ENCODE peak calls at places on chromosomes 7 and 10, in ten cellular contexts. B, M, E, T, S, X, D, Y, J and C are unnamed samples.

GRCh38 chr10:110822708-110823291 is 48.9 kb upstream of the PDCD4 start:
- DNase-seq in B (no peak), M (no peak), E (no peak), T (no peak), S (peak), X (no peak), D (no peak), Y (no peak), J (no peak), C (no peak)

GRCh38 chr7:44288381-44288685 is 37.1 kb downstream of the CAMK2B start:
- DNase-seq in B (no peak), M (no peak), E (no peak), T (no peak), S (no peak), X (no peak), D (no peak), Y (no peak), J (no peak), C (peak)

GRCh38 chr7:99825873-99826272 is 1.9 kb upstream of the CYP3A43 start:
- DNase-seq in B (no peak), M (no peak), E (no peak), T (no peak), S (no peak), X (no peak), D (no peak), Y (no peak), J (no peak), C (no peak)

GRCh38 chr7:44764665-44765578 is 16.3 kb downstream of the ZMIZ2 start:
- DNase-seq in B (no peak), M (no peak), E (no peak), T (no peak), S (no peak), X (no peak), D (no peak), Y (no peak), J (no peak), C (no peak)

GRCh38 chr10:100020883-100021248 is 11.1 kb upstream of the DNMBP start:
- DNase-seq in B (no peak), M (no peak), E (no peak), T (no peak), S (no peak), X (no peak), D (no peak), Y (no peak), J (no peak), C (no peak)

GRCh38 chr7:140977351-140978140 is 37.2 kb downstream of the MRPS33 start:
- DNase-seq in B (no peak), M (no peak), E (no peak), T (no peak), S (no peak), X (no peak), D (no peak), Y (no peak), J (no peak), C (no peak)

GRCh38 chr10:110764378-110764777 is 107.3 kb upstream of the PDCD4 start:
- DNase-seq in B (no peak), M (no peak), E (no peak), T (no peak), S (peak), X (no peak), D (no peak), Y (no peak), J (no peak), C (no peak)

GRCh38 chr7:16436306-16436705 is 15.0 kb upstream of the CRPPA start:
- DNase-seq in B (no peak), M (no peak), E (no peak), T (no peak), S (no peak), X (no peak), D (no peak), Y (no peak), J (no peak), C (no peak)

GRCh38 chr7:123154231-123154860 is 45.4 kb downstream of the SLC13A1 start:
- DNase-seq in B (peak), M (peak), E (peak), T (peak), S (peak), X (peak), D (peak), Y (no peak), J (peak), C (no peak)

DNA sequence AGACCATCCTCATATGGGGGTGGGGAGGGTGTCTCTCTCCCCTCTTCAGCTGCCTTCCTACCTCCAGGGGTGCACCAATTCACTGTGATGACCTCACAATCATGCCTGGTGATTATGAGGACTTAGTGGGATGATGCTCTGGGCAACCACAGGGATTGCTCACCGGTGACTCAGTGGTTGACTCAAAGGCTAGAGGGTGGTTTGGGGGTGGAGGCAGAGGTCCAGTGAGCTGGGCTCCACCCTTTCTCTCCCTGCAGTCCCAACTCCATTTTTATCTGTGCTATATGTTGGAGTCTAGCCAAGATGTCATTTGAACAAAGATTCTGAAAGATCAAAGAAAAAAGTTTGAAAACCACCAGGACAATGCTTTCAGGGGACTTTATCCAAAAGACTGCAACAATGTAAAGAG is 286.9 kb downstream of the KCNMA1 start:
- DNase-seq in B (peak), M (no peak), E (no peak), T (peak), S (peak), X (peak), D (no peak), Y (no peak), J (no peak), C (no peak)
- TF ChIP-seq CTCF in B (peak), M (no peak), E (no peak), T (no peak), S (no peak), X (no peak), D (no peak), Y (no peak), J (no peak), C (no peak)

DNA sequence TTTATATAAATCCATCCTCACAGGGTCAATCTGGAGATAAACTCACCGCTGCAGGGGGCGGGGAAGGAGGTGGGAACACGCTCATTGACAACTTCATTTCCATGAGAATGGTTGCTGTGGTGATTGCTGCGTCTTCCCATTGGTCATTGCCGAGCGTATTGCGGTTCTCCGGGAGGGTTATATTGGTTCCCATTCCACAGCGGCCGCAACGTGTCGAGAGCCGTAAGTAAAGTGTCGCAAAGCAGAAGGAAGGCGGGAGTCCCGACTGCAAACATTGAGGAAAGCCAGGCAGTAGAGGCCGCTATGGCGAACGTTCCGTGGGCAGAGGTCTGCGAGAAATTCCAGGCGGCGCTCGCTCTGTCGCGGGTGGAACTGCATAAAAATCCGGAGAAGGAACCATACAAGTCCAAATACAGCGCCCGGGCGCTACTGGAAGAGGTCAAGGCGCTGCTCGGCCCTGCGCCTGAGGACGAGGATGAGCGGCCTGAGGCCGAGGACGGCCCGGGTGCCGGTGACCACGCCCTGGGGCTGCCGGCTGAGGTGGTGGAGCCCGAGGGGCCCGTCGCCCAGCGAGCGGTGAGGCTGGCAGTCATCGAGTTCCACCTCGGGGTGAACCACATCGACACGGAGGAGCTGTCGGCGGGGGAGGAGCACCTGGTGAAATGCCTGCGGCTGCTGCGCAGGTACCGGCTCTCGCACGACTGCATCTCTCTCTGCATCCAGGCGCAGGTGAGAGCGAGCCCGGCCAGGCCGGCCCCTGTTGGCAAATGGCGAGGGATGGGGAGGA is at the start of gene KIFBP:
- DNase-seq in B (peak), M (peak), E (peak), T (peak), S (peak), X (peak), D (peak), Y (peak), J (peak), C (peak)
- TF ChIP-seq CTCF in B (peak), M (peak), E (peak), T (peak), S (no peak), X (peak), D (peak), Y (peak), J (peak), C (no peak)

DNA sequence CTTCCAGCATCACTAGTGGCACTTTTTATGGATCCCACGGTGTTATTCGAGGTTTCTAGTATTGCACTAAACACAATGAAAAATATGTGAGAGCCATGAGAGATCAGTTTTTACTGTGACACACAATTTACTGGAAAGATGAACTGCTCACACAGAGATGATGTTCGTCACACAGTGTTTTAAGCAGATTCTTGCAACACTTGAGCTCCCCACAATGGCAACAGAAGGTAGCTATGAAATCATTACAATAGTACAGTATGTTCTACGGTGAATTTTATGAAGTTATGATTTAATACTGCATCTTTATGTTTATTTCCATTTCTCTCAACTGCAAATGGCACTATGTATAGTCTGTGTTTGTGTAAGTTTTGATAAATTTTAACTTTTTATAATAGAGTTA is 27.4 kb upstream of the ENTPD1 start:
- DNase-seq in B (no peak), M (no peak), E (no peak), T (no peak), S (no peak), X (no peak), D (no peak), Y (no peak), J (no peak), C (no peak)
- TF ChIP-seq CTCF in B (no peak), M (no peak), E (peak), T (no peak), S (no peak), X (no peak), D (no peak), Y (no peak), J (no peak), C (no peak)

DNA sequence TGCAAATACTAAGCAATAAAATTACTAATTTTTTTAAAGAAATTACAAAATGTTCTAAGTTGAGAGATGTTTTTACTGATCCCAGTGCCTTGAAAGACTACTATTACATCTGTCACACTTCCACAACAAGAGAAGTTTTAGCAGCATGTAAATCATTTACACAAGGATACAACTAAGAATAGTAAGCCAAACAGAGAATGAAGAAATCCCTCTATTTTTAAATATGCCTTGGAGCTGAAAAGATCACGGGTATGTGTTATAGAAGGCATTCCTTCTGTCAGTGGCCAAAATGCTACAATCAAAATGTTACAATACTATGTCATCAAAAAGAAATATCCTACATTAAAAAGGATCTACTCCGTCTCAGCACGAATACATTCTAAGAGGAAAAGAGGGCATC is 52.6 kb downstream of the LARP4B start:
- DNase-seq in B (no peak), M (no peak), E (no peak), T (no peak), S (no peak), X (no peak), D (no peak), Y (no peak), J (no peak), C (no peak)
- TF ChIP-seq CTCF in B (no peak), M (no peak), E (no peak), T (no peak), S (no peak), X (no peak), D (no peak), Y (no peak), J (no peak), C (no peak)